ENCODE peak calls at places on chromosomes 1 and 21, in nine cellular contexts. U, Z, F, K, O, G, C, P and N are unnamed samples.
A peak's percentile ranks its signal among the peaks of the same experiment; 100 is the strongest.

GRCh38 chr1:4730078-4730477 is 75.7 kb downstream of the AJAP1 start:
- DNase-seq in O (no peak), F (no peak), U (no peak), Z (no peak), K (no peak), G (no peak), C (no peak), P (no peak), N (no peak)

GRCh38 chr1:78292361-78292760 is 198.4 kb upstream of the PTGFR start:
- DNase-seq in K (peak; percentile 51), Z (peak; percentile 33), C (no peak), F (no peak), O (no peak), G (no peak), P (no peak), U (peak; percentile 58), N (peak; percentile 92)

GRCh38 chr1:151828931-151829330 is 2.7 kb downstream of the RORC start:
- DNase-seq in F (peak; percentile 58), O (peak; percentile 57), K (peak; percentile 11), C (no peak), P (peak; percentile 19), G (no peak), U (peak; percentile 28), Z (peak; percentile 75), N (no peak)

GRCh38 chr1:11365744-11366387 is 92.9 kb downstream of the UBIAD1 start:
- DNase-seq in P (no peak), F (no peak), C (no peak), G (no peak), Z (no peak), K (no peak), O (no peak), U (no peak), N (no peak)

GRCh38 chr1:23098463-23099170 is 70.0 kb downstream of the LUZP1 start:
- DNase-seq in O (peak; percentile 72), P (peak; percentile 45), Z (peak; percentile 84), G (no peak), K (peak; percentile 77), U (peak; percentile 87), C (no peak), F (peak; percentile 87), N (no peak)

GRCh38 chr21:43352568-43353281 is 74.2 kb downstream of the SIK1 start:
- DNase-seq in G (no peak), U (peak; percentile 35), Z (peak; percentile 22), O (no peak), F (peak; percentile 45), P (no peak), C (no peak), K (no peak), N (no peak)

GRCh38 chr1:154961497-154962237 is at the start of gene PYGO2:
- DNase-seq in K (peak; percentile 66), G (peak; percentile 83), U (peak; percentile 78), F (peak; percentile 90), C (no peak), O (peak; percentile 80), P (peak; percentile 63), Z (peak; percentile 80), N (no peak)

GRCh38 chr21:33267250-33267649 is 1.1 kb downstream of the IL10RB start:
- DNase-seq in G (no peak), U (no peak), Z (no peak), F (no peak), P (no peak), C (no peak), K (no peak), O (no peak), N (no peak)

GRCh38 chr1:27300341-27301051 is 21.5 kb upstream of the TMEM222 start:
- DNase-seq in U (peak; percentile 99), F (peak; percentile 92), O (peak; percentile 83), C (peak; percentile 56), K (peak; percentile 93), Z (peak; percentile 95), P (peak; percentile 86), G (peak; percentile 83), N (peak; percentile 52)

DNA sequence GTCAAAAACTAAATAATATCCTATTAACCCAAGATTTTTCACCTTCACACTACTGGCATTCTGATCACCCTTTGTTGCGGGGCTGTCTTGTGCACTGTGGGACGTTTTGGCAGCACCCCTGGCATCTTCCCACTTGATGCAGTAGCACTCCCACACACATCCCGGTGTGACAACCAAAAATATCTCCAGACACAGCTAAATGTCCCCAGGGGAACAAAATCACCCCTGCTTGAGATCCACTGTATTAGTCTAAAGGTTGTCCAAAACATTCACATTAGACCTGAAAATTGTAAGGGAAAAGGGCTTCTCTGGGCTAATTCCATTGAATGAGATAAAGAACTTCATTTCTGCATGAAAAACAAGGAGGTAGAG is 37.8 kb downstream of the PLEKHO1 start:
- DNase-seq in P (no peak), G (no peak), Z (no peak), K (no peak), U (no peak), O (no peak), F (no peak), C (no peak), N (no peak)
- TF ChIP-seq CTCF in P (no peak), G (no peak), Z (no peak), K (no peak), U (no peak), O (no peak), F (no peak), C (no peak), N (no peak)

GRCh38 chr1:228008391-228009115 is 1.8 kb downstream of the WNT3A start:
- DNase-seq in Z (no peak), G (no peak), P (no peak), C (no peak), O (no peak), F (no peak), K (no peak), U (no peak), N (no peak)
- H3K4me3 ChIP-seq in Z (no peak overlapping the region), G (no peak overlapping the region), P (no peak overlapping the region), C (no peak overlapping the region), O (no peak overlapping the region), F (no peak overlapping the region), K (no peak overlapping the region), U (no peak overlapping the region), N (no peak overlapping the region)

GRCh38 chr1:234940841-234941240 is 187.8 kb downstream of the TOMM20 start:
- DNase-seq in C (no peak), G (no peak), F (no peak), Z (no peak), O (peak; percentile 16), K (no peak), U (no peak), P (no peak), N (no peak)

GRCh38 chr1:234944439-234945369 is 183.9 kb downstream of the TOMM20 start:
- DNase-seq in U (no peak), P (no peak), Z (no peak), C (no peak), K (no peak), F (no peak), G (no peak), O (no peak), N (no peak)

GRCh38 chr1:234941711-234942320 is 186.8 kb downstream of the TOMM20 start:
- DNase-seq in F (no peak), U (no peak), O (no peak), C (no peak), G (no peak), K (peak; percentile 44), P (peak; percentile 71), Z (no peak), N (no peak)

GRCh38 chr1:234942869-234943501 is 185.7 kb downstream of the TOMM20 start:
- DNase-seq in P (no peak), O (no peak), Z (no peak), F (no peak), C (no peak), G (no peak), K (no peak), U (no peak), N (no peak)

DNA sequence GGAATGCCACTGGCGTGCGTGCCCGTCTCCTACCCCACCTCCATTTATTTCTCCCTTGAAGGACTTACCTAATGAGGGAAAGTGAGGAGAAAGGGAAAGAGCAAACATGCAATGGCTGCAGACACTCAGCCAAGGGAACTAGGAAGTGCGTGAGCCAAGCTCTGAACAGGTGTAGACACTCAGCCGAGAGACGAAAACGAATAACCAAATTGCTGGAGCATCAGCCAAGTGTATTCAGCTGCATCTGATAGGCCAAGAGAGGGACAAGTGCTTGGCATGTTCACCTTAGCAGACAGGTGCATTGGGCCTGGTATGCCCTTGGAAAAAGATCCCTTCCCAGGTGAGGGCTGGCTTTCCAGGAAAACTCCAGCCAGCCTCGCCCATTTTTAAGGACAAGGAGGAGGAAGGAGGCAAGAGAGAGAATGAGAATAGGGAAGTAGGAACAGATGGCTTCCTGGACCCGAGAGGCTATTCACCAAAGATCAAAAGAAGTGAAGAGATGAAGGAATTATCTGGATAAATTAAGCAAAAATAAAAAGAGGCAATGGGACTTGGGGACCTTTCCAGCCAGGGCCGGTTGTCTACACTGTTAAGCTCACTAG is 184.7 kb downstream of the TOMM20 start:
- DNase-seq in Z (no peak), C (no peak), K (no peak), G (no peak), O (no peak), F (no peak), P (no peak), U (no peak), N (no peak)
- TF ChIP-seq CTCF in Z (no peak), C (no peak), K (no peak), G (no peak), O (no peak), F (no peak), P (no peak), U (no peak), N (no peak)

DNA sequence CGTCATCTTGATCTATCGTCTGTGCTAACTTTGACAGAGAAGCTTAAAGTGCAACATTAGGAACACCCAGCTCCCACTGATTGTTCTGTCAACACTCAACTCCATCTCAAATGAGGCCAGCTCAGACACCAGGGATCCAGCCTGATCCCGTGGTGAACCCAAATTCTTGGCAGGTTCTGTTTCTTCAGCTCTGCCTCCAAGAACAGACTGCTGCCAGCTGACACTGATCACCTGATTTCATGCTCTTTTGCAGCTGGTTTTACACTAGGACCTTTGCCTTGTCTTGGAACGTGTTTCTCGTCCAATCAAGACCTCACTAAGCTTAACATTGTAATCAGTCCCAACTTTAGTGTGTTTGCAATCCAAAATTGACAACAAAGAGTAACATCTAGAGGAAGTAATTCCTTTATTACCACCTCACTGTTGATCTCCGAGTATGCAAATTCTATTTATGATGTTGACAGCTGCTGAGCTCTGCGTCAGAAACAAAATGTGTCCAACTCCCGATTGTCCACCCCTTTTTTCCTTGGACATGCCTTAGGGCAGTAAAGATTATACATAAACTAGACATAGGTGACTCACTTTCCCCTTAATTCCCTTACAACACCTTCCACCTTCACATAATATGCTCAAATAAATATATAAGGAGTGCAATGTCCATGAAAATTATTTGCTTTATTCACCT is 1.6 kb upstream of the HYI start:
- DNase-seq in U (peak; percentile 39), P (no peak), O (peak; percentile 52), K (no peak), C (no peak), F (no peak), G (no peak), Z (peak; percentile 48), N (no peak)
- H3K4me3 ChIP-seq in U (no peak overlapping the region), P (no peak overlapping the region), O (peak overlapping the region; percentile 52), K (no peak overlapping the region), C (no peak overlapping the region), F (no peak overlapping the region), G (peak overlapping the region; percentile 67), Z (no peak overlapping the region), N (no peak overlapping the region)